ENCODE peak calls at places on chromosomes 7 and 10, in eight cellular contexts. T is anterior cingulate cortex; X is stimulated activated CD4-positive, alpha-beta T cell treated with anti-CD3 and anti-CD28 coated beads, TNF-alpha, amount 100 ng/mL, for 4 hours; L is foreskin melanocyte; W is GM13977; M is T-helper 2 cell; R is AG08396; B is posterior cingulate gyrus. H is an unnamed sample.

GRCh38 chr10:71084061-71084817 is 128.1 kb upstream of the UNC5B start:
- DNase-seq in T (no peak), X (no peak), L (no peak), W (peak), M (no peak), R (no peak), B (peak), H (no peak)

GRCh38 chr10:31458974-31459373 is 140.0 kb downstream of the ZEB1 start:
- DNase-seq in T (no peak), X (no peak), L (no peak), W (no peak), M (no peak), R (no peak), B (no peak), H (no peak)

GRCh38 chr10:91012502-91012901 is 91.6 kb upstream of the ANKRD1 start:
- DNase-seq in T (no peak), X (no peak), L (no peak), W (no peak), M (no peak), R (no peak), B (no peak), H (no peak)

GRCh38 chr7:92731327-92732063 is 104.9 kb downstream of the CDK6 start:
- DNase-seq in T (no peak), X (no peak), L (no peak), W (no peak), M (no peak), R (no peak), B (no peak), H (no peak)

GRCh38 chr10:499991-500390 is 189.5 kb downstream of the DIP2C start:
- DNase-seq in T (no peak), X (no peak), L (no peak), W (no peak), M (no peak), R (no peak), B (no peak), H (no peak)

GRCh38 chr7:32074787-32075570 is 4.8 kb upstream of the PDE1C start:
- DNase-seq in T (peak), X (no peak), L (no peak), W (no peak), M (no peak), R (no peak), B (no peak), H (no peak)

GRCh38 chr7:2670720-2671391 is 17.1 kb upstream of the AMZ1 start:
- DNase-seq in T (peak), X (peak), L (no peak), W (peak), M (peak), R (peak), B (peak), H (peak)

GRCh38 chr7:107836237-107837144 is 33.5 kb upstream of the SLC26A3 start:
- DNase-seq in T (no peak), X (no peak), L (no peak), W (no peak), M (no peak), R (no peak), B (no peak), H (no peak)

GRCh38 chr7:36575832-36576231 is 148.5 kb downstream of the AOAH start:
- DNase-seq in T (no peak), X (no peak), L (no peak), W (no peak), M (no peak), R (no peak), B (no peak), H (no peak)

GRCh38 chr7:124201768-124202349 is 169.0 kb upstream of the TMEM229A start:
- DNase-seq in T (no peak), X (no peak), L (no peak), W (no peak), M (no peak), R (no peak), B (no peak), H (no peak)

GRCh38 chr7:80634505-80634904 is 3.9 kb upstream of the CD36 start:
- DNase-seq in T (no peak), X (no peak), L (no peak), W (no peak), M (no peak), R (peak), B (no peak), H (no peak)

GRCh38 chr7:77306231-77307067 is 106.8 kb upstream of the FGL2 start:
- DNase-seq in T (no peak), X (no peak), L (no peak), W (no peak), M (no peak), R (no peak), B (no peak), H (no peak)

GRCh38 chr7:114502454-114503254 is 88.0 kb downstream of the FOXP2 start:
- DNase-seq in T (no peak), X (no peak), L (peak), W (no peak), M (no peak), R (no peak), B (no peak), H (no peak)

GRCh38 chr10:123746927-123747326 is 80.8 kb downstream of the GPR26 start:
- DNase-seq in T (no peak), X (no peak), L (no peak), W (no peak), M (no peak), R (no peak), B (no peak), H (no peak)

GRCh38 chr10:103661198-103661950 is 167.9 kb downstream of the NEURL1 start:
- DNase-seq in T (peak), X (peak), L (peak), W (peak), M (peak), R (peak), B (no peak), H (peak)

H was measured in central memory CD4-positive, alpha-beta T cell.